ENCODE peak calls at places on chromosomes 2 and 18, in six cellular contexts. T is left lung, L is HCT116, W is heart left ventricle, Z is OCI-LY7, Y is left ventricle myocardium inferior. D is an unnamed sample.

GRCh38 chr2:128280901-128281321 is 37.8 kb downstream of the HS6ST1 start:
- DNase-seq in T (peak), L (no peak), W (peak), Z (no peak), Y (peak), D (peak)

GRCh38 chr2:202682274-202682673 is 47.5 kb downstream of the FAM117B start:
- DNase-seq in T (no peak), L (no peak), W (no peak), Z (no peak), Y (no peak), D (no peak)

GRCh38 chr18:1499265-1499664 is 594.6 kb downstream of the ADCYAP1 start:
- DNase-seq in T (no peak), L (no peak), W (no peak), Z (no peak), Y (no peak), D (no peak)

GRCh38 chr2:241410739-241411176 is 54.7 kb downstream of the FARP2 start:
- DNase-seq in T (no peak), L (peak), W (no peak), Z (no peak), Y (no peak), D (peak)

GRCh38 chr18:28075501-28075900 is 101.4 kb downstream of the CDH2 start:
- DNase-seq in T (no peak), L (no peak), W (no peak), Z (no peak), Y (no peak), D (no peak)

GRCh38 chr2:118846667-118847446 is 591 bp downstream of the EN1 start:
- DNase-seq in T (no peak), L (no peak), W (no peak), Z (no peak), Y (no peak), D (no peak)

GRCh38 chr2:31969178-31969577 is 41.6 kb downstream of the MEMO1 start:
- DNase-seq in T (no peak), L (no peak), W (no peak), Z (no peak), Y (no peak), D (no peak)

GRCh38 chr2:79370976-79371550 is 141.8 kb upstream of the CTNNA2 start:
- DNase-seq in T (no peak), L (no peak), W (no peak), Z (no peak), Y (no peak), D (no peak)

GRCh38 chr18:62569081-62569480 is 46.3 kb downstream of the ZCCHC2 start:
- DNase-seq in T (no peak), L (no peak), W (no peak), Z (no peak), Y (no peak), D (no peak)

GRCh38 chr2:160583162-160583522 is 89.5 kb upstream of the RBMS1 start:
- DNase-seq in T (no peak), L (no peak), W (no peak), Z (no peak), Y (no peak), D (no peak)

GRCh38 chr2:188292446-188293239 is 969 bp downstream of the GULP1 start:
- DNase-seq in T (peak), L (peak), W (peak), Z (no peak), Y (peak), D (peak)

GRCh38 chr2:71609958-71610357 is 156.6 kb downstream of the DYSF start:
- DNase-seq in T (no peak), L (peak), W (no peak), Z (peak), Y (no peak), D (peak)

GRCh38 chr2:176388886-176389285 is 119.6 kb downstream of the MTX2 start:
- DNase-seq in T (no peak), L (no peak), W (no peak), Z (no peak), Y (no peak), D (no peak)

GRCh38 chr2:13230221-13230620 is 513.5 kb downstream of the TRIB2 start:
- DNase-seq in T (no peak), L (no peak), W (no peak), Z (no peak), Y (no peak), D (no peak)

GRCh38 chr2:37655442-37655841 is 16.0 kb downstream of the CDC42EP3 start:
- DNase-seq in T (no peak), L (no peak), W (no peak), Z (no peak), Y (no peak), D (no peak)

GRCh38 chr2:113080134-113080533 is 12.4 kb downstream of the IL1F10 start:
- DNase-seq in T (peak), L (peak), W (no peak), Z (peak), Y (no peak), D (peak)

GRCh38 chr2:145220496-145220895 is 700.6 kb upstream of the ZEB2 start:
- DNase-seq in T (no peak), L (no peak), W (no peak), Z (peak), Y (no peak), D (no peak)

GRCh38 chr18:78972930-78973331 is 6.7 kb upstream of the SALL3 start:
- DNase-seq in T (no peak), L (no peak), W (no peak), Z (no peak), Y (no peak), D (no peak)

GRCh38 chr2:74625658-74626425 is 22.3 kb downstream of the M1AP start:
- DNase-seq in T (no peak), L (no peak), W (no peak), Z (no peak), Y (no peak), D (no peak)

GRCh38 chr18:35345950-35346349 is 1.7 kb upstream of the ZNF24 start:
- DNase-seq in T (no peak), L (no peak), W (no peak), Z (no peak), Y (no peak), D (no peak)

GRCh38 chr2:23673082-23673481 is 253.8 kb downstream of the ATAD2B start:
- DNase-seq in T (no peak), L (no peak), W (peak), Z (no peak), Y (no peak), D (no peak)

GRCh38 chr18:2857491-2858063 is 10.8 kb downstream of the EMILIN2 start:
- DNase-seq in T (peak), L (no peak), W (peak), Z (no peak), Y (peak), D (peak)

GRCh38 chr2:26588576-26588975 is 52.6 kb downstream of the CIB4 start:
- DNase-seq in T (no peak), L (no peak), W (peak), Z (no peak), Y (no peak), D (no peak)

GRCh38 chr18:55018602-55019001 is 59.3 kb upstream of the CCDC68 start:
- DNase-seq in T (no peak), L (no peak), W (no peak), Z (no peak), Y (no peak), D (no peak)

GRCh38 chr18:62715829-62716678 is 713 bp downstream of the PHLPP1 start:
- DNase-seq in T (peak), L (peak), W (peak), Z (peak), Y (peak), D (peak)

GRCh38 chr2:84646514-84646913 is 130.2 kb downstream of the DNAH6 start:
- DNase-seq in T (no peak), L (no peak), W (no peak), Z (no peak), Y (no peak), D (no peak)

GRCh38 chr2:111675419-111676194 is 208.4 kb downstream of the ANAPC1 start:
- DNase-seq in T (no peak), L (no peak), W (no peak), Z (peak), Y (no peak), D (no peak)

GRCh38 chr2:98142106-98142815 is 55.3 kb downstream of the VWA3B start:
- DNase-seq in T (no peak), L (no peak), W (no peak), Z (no peak), Y (no peak), D (no peak)

GRCh38 chr2:100730290-100730868 is 89.6 kb upstream of the NPAS2 start:
- DNase-seq in T (peak), L (peak), W (no peak), Z (peak), Y (peak), D (peak)

GRCh38 chr2:145685323-145686050 is 1165.6 kb upstream of the ZEB2 start:
- DNase-seq in T (no peak), L (no peak), W (no peak), Z (no peak), Y (no peak), D (no peak)

DNA sequence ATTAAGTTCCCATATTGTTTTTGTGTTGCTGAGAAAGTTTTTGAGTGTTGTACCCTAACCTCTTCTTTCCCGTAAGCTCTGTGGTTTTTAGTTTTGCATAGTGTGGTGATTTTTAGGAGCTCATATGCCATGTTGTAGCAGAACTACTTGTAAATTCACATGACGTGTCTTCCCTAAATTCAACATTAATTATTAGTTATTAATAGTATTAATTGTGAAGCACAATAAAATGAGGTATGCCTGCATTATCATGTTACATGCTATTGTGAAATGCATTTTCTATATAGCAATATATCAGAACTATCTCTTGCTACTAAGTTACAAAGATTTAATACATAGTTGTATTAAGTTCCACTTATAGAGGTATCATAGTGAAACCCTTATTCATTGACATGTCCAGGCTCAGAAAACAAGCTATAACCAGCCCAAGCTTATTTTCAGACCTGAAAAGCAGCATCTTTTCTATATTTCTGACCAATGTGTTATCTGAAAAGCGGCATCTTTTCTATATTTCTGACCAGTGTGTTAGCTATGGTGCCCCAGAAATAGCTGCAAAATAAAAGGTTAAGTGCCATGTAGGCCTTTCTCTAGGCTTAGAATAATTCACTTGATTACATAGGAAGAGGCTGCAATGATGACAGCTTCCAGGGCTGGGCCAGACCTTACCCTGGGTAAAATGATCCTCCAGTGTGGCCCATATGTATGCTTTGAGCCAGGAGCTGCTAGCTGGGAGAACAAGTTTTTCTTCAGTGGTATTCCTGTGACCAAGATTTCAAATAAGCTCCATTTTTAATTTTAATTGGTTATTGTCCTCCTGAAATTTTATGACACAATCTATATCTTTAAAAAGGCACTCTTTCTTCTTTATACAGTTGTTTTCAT is 21.6 kb downstream of the EPAS1 start:
- DNase-seq in T (no peak), L (no peak), W (no peak), Z (no peak), Y (no peak), D (no peak)
- H3K27ac ChIP-seq in T (peak), L (no peak), W (peak), Z (no peak), Y (peak), D (no peak)

DNA sequence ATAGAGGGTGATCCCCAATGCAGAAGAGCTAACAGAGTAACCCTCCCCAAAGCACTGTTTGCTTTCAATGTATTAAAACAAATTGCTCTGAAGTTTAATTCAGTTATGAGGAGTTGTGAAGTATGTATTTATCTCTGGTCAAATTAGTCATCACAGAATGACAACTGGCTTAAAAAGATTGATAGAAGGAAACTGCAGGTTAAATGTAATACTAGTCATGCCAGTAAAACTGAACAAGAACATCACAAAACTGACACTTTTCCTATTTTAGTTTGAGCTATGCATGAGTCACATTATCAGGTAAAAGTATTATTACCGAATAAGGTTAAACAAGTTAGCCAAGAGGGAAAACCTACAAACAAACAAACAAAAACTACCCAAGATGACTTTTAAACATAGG is 99.0 kb upstream of the ACVR1C start:
- DNase-seq in T (no peak), L (no peak), W (no peak), Z (no peak), Y (no peak), D (no peak)
- H3K4me3 ChIP-seq in T (no peak), L (no peak), W (no peak), Z (no peak), Y (no peak), D (no peak)

GRCh38 chr18:80159713-80160636 is 50.9 kb downstream of the ADNP2 start:
- DNase-seq in T (no peak), L (no peak), W (no peak), Z (no peak), Y (peak), D (peak)
- TF ChIP-seq CTCF in T (peak), L (no peak), W (peak), Z (no peak), Y (peak), D (peak)

DNA sequence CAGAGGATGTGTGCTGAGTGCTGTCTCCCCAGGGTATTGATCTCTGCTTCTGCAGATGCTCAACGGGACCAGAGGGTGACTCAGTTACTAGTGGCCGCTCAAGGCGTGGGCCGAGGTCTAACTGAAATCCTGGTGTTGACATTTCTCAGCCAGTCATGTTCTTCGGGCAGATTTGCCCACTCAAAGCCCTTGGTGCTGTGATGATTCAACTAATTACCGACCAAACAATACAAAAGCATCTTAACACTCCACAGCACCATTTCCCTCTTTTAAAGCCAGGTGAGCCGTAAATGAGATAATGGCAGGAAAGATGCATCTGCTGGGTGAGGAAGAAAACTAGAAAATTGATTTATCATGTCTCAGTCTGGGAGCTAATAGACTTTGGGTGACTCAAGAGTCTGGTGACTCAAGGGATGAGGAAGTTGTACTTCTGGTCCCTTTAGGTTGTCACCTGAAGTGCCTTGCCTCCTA is 32.7 kb upstream of the PRLH start:
- DNase-seq in T (no peak), L (no peak), W (no peak), Z (peak), Y (no peak), D (no peak)
- H3K27ac ChIP-seq in T (no peak), L (no peak), W (no peak), Z (no peak), Y (no peak), D (no peak)